ENCODE peak calls at places on chromosomes 2 and 18, in four cellular contexts. One of them, this sample, is unnamed.

GRCh38 chr2:200578778-200579177 is 7.0 kb upstream of the AOX1 start:
- DNase-seq in H1: no peak
- DNase-seq in GM12878: peak; percentile 5
- DNase-seq in HCT116: no peak
- DNase-seq in this sample: no peak

GRCh38 chr2:64637000-64637628 is 16.6 kb downstream of the SERTAD2 start:
- DNase-seq in H1: no peak
- DNase-seq in GM12878: peak; percentile 54
- DNase-seq in HCT116: no peak
- DNase-seq in this sample: no peak

GRCh38 chr2:168920504-168921157 is 19.5 kb downstream of the G6PC2 start:
- DNase-seq in H1: no peak
- DNase-seq in GM12878: no peak
- DNase-seq in HCT116: peak; percentile 13
- DNase-seq in this sample: peak; percentile 38

GRCh38 chr2:177921726-177922125 is 150.9 kb downstream of the PDE11A start:
- DNase-seq in H1: no peak
- DNase-seq in GM12878: no peak
- DNase-seq in HCT116: no peak
- DNase-seq in this sample: no peak

GRCh38 chr2:46967990-46968647 is 52.5 kb upstream of the MCFD2 start:
- DNase-seq in H1: no peak
- DNase-seq in GM12878: no peak
- DNase-seq in HCT116: peak; percentile 82
- DNase-seq in this sample: peak; percentile 82

GRCh38 chr2:136381722-136382633 is 264.0 kb upstream of the CXCR4 start:
- DNase-seq in H1: peak; percentile 24
- DNase-seq in GM12878: peak; percentile 85
- DNase-seq in HCT116: no peak
- DNase-seq in this sample: no peak

GRCh38 chr2:36798724-36799123 is 102.2 kb downstream of the VIT start:
- DNase-seq in H1: no peak
- DNase-seq in GM12878: no peak
- DNase-seq in HCT116: no peak
- DNase-seq in this sample: no peak

GRCh38 chr18:41038071-41038470 is 917.0 kb upstream of the PIK3C3 start:
- DNase-seq in H1: no peak
- DNase-seq in GM12878: no peak
- DNase-seq in HCT116: no peak
- DNase-seq in this sample: no peak

GRCh38 chr2:183117226-183117625 is 7.0 kb upstream of the NUP35 start:
- DNase-seq in H1: no peak
- DNase-seq in GM12878: no peak
- DNase-seq in HCT116: no peak
- DNase-seq in this sample: peak; percentile 16

GRCh38 chr2:216574046-216574445 is 59.2 kb upstream of the IGFBP2 start:
- DNase-seq in H1: no peak
- DNase-seq in GM12878: no peak
- DNase-seq in HCT116: no peak
- DNase-seq in this sample: no peak

GRCh38 chr18:58335821-58336220 is 291.8 kb downstream of the NEDD4L start:
- DNase-seq in H1: no peak
- DNase-seq in GM12878: no peak
- DNase-seq in HCT116: no peak
- DNase-seq in this sample: no peak

GRCh38 chr18:11865071-11865470 is 13.9 kb downstream of the CHMP1B start:
- DNase-seq in H1: no peak
- DNase-seq in GM12878: no peak
- DNase-seq in HCT116: no peak
- DNase-seq in this sample: no peak

GRCh38 chr2:29606105-29606871 is 315.1 kb downstream of the ALK start:
- DNase-seq in H1: no peak
- DNase-seq in GM12878: no peak
- DNase-seq in HCT116: no peak
- DNase-seq in this sample: no peak

GRCh38 chr2:236706288-236706687 is 136.7 kb downstream of the ACKR3 start:
- DNase-seq in H1: no peak
- DNase-seq in GM12878: no peak
- DNase-seq in HCT116: no peak
- DNase-seq in this sample: no peak

GRCh38 chr2:46855805-46856204 is 59.8 kb downstream of the MCFD2 start:
- DNase-seq in H1: no peak
- DNase-seq in GM12878: no peak
- DNase-seq in HCT116: no peak
- DNase-seq in this sample: no peak

GRCh38 chr2:132446460-132446859 is 29.9 kb downstream of the GPR39 start:
- DNase-seq in H1: no peak
- DNase-seq in GM12878: no peak
- DNase-seq in HCT116: no peak
- DNase-seq in this sample: no peak

GRCh38 chr18:13725566-13726227 is 661 bp downstream of the FAM210A start:
- DNase-seq in H1: no peak
- DNase-seq in GM12878: no peak
- DNase-seq in HCT116: no peak
- DNase-seq in this sample: peak; percentile 14

GRCh38 chr2:238476258-238476657 is 49.5 kb downstream of the ASB1 start:
- DNase-seq in H1: no peak
- DNase-seq in GM12878: no peak
- DNase-seq in HCT116: no peak
- DNase-seq in this sample: no peak

GRCh38 chr2:199570957-199571356 is 113.2 kb upstream of the SATB2 start:
- DNase-seq in H1: no peak
- DNase-seq in GM12878: no peak
- DNase-seq in HCT116: no peak
- DNase-seq in this sample: no peak

GRCh38 chr2:195382186-195382585 is 274.8 kb upstream of the SLC39A10 start:
- DNase-seq in H1: no peak
- DNase-seq in GM12878: no peak
- DNase-seq in HCT116: no peak
- DNase-seq in this sample: no peak

GRCh38 chr2:217797661-217798069 is 205.1 kb downstream of the TNS1 start:
- DNase-seq in H1: peak; percentile 27
- DNase-seq in GM12878: no peak
- DNase-seq in HCT116: no peak
- DNase-seq in this sample: peak; percentile 33

GRCh38 chr2:172084734-172085459 is 410 bp upstream of the DLX1 start:
- DNase-seq in H1: peak; percentile 88
- DNase-seq in GM12878: no peak
- DNase-seq in HCT116: peak; percentile 74
- DNase-seq in this sample: peak; percentile 94

GRCh38 chr2:75292826-75293225 is 93.5 kb upstream of the TACR1 start:
- DNase-seq in H1: no peak
- DNase-seq in GM12878: no peak
- DNase-seq in HCT116: peak; percentile 3
- DNase-seq in this sample: no peak

DNA sequence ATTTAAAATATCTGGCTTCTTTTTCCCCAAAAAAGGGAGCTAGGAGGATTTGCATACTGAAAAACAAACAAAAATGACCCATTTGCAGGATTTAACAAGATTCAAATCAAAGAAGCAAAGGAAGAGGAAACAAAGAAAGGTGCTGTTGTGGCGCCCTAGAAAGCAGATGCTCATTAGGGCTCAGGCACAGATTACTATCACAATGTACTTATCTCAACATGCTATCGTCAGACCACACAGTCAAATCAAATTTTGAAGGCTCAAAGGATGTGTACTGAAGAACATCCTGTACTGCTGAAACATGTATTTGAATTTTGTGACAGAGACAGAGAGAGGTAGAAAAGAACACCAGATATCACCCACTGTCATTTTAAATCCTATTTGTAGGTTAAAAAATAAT is 10.9 kb downstream of the RBMS1 start:
- DNase-seq in H1: no peak
- DNase-seq in GM12878: no peak
- DNase-seq in HCT116: no peak
- DNase-seq in this sample: no peak
- TF ChIP-seq EGR1 in H1: no peak
- TF ChIP-seq EGR1 in GM12878: no peak
- TF ChIP-seq EGR1 in HCT116: no peak
- TF ChIP-seq EGR1 in this sample: no peak

DNA sequence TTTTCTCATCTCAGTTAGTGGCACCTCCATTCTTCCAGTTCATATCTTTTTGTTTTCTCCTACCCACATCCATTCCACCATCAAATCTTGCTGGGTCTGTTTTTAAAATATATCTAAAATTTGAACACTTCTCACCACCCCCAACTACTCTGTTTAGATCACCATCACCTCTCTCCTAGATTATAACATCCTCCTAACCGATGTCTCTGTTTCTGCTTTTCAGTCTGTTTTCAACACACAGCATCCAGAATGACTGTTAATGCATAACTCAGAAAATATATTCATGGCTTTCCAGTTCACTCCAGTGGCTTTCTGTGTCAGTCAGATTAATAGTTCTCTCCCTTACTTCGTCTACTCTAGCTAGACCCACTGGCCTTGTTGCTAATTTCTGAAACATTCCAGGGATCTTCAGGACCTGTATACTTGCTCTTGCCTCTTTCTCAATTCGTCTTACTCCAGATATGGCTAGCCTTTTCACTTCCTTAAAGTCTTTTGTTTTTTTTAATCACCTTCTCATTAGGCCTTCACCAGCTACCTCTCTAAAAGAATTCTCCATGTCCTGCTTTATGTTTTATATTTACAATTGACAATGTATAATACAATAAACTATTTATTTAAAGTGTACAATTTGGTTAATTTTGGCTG is 105.3 kb downstream of the COMMD1 start:
- DNase-seq in H1: no peak
- DNase-seq in GM12878: peak; percentile 21
- DNase-seq in HCT116: no peak
- DNase-seq in this sample: no peak
- H2AFZ ChIP-seq in H1: no peak overlapping the region
- H2AFZ ChIP-seq in GM12878: peak overlapping the region; percentile 64
- H2AFZ ChIP-seq in HCT116: no peak overlapping the region
- H2AFZ ChIP-seq in this sample: no peak overlapping the region

GRCh38 chr2:180933332-180933731 is 47.1 kb upstream of the UBE2E3 start:
- DNase-seq in H1: no peak
- DNase-seq in GM12878: no peak
- DNase-seq in HCT116: no peak
- DNase-seq in this sample: no peak
- TF ChIP-seq EGR1 in H1: no peak
- TF ChIP-seq EGR1 in GM12878: no peak
- TF ChIP-seq EGR1 in HCT116: no peak
- TF ChIP-seq EGR1 in this sample: no peak

GRCh38 chr18:50457639-50458038 is 82.8 kb downstream of the SKA1 start:
- DNase-seq in H1: no peak
- DNase-seq in GM12878: no peak
- DNase-seq in HCT116: no peak
- DNase-seq in this sample: no peak
- H2AFZ ChIP-seq in H1: no peak overlapping the region
- H2AFZ ChIP-seq in GM12878: no peak overlapping the region
- H2AFZ ChIP-seq in HCT116: no peak overlapping the region
- H2AFZ ChIP-seq in this sample: no peak overlapping the region

GRCh38 chr2:101188683-101189405 is 37.7 kb upstream of the TBC1D8 start:
- DNase-seq in H1: peak; percentile 84
- DNase-seq in GM12878: no peak
- DNase-seq in HCT116: peak; percentile 21
- DNase-seq in this sample: peak; percentile 52
- TF ChIP-seq EGR1 in H1: no peak
- TF ChIP-seq EGR1 in GM12878: no peak
- TF ChIP-seq EGR1 in HCT116: no peak
- TF ChIP-seq EGR1 in this sample: no peak

DNA sequence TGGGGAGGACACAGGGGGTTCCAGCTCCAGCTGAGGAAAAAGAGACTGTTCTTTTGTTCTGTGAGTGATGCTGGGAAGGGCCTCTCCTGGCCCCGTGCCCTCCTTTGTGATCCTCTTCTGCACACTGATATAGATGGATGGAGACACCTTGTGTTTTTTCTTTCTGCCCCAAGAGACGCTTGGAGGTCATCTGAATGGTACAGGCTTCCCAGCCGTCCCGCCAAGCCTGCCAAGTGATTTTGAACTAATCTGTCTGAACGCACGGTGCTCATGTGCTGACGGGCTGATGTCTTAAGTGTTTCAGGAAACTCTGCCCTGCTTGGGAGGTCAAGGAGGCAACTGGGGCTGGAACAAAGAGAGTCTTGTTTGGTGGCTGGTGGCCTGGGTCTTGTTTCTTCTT is 57.5 kb downstream of the KIF5C start:
- DNase-seq in H1: no peak
- DNase-seq in GM12878: no peak
- DNase-seq in HCT116: no peak
- DNase-seq in this sample: no peak
- H2AFZ ChIP-seq in H1: no peak overlapping the region
- H2AFZ ChIP-seq in GM12878: no peak overlapping the region
- H2AFZ ChIP-seq in HCT116: no peak overlapping the region
- H2AFZ ChIP-seq in this sample: no peak overlapping the region

This sample was measured in K562.